ENCODE peak calls at places on chromosomes 16 and 17, in ten cellular contexts. O is DND-41, B is breast epithelium, J is endodermal cell, R is colonic mucosa, T is astrocyte of the cerebellum, E is IMR-90, G is HFF-Myc, K is GM12865, Q is pancreas. M is an unnamed sample.

GRCh38 chr17:42781639-42782401 is 1.4 kb downstream of the WNK4 start:
- DNase-seq in R (no peak), J (no peak), E (no peak), T (no peak), K (no peak), B (no peak), Q (no peak), O (no peak), G (no peak), M (peak; percentile 40)

GRCh38 chr16:90081606-90081970 is 4.5 kb upstream of the PRDM7 start:
- DNase-seq in O (no peak), R (no peak), G (no peak), J (no peak), Q (no peak), B (no peak), E (no peak), T (no peak), K (no peak), M (no peak)

GRCh38 chr16:6343157-6343556 is 989.5 kb upstream of the RBFOX1 start:
- DNase-seq in Q (no peak), J (no peak), O (no peak), G (no peak), B (no peak), K (no peak), R (no peak), E (no peak), T (no peak), M (no peak)

GRCh38 chr16:10577305-10578202 is 2.8 kb downstream of the EMP2 start:
- DNase-seq in E (no peak), R (peak; percentile 47), G (no peak), T (no peak), Q (no peak), K (no peak), B (no peak), J (peak; percentile 65), O (no peak), M (no peak)

GRCh38 chr16:72568502-72568901 is 396.5 kb upstream of the PMFBP1 start:
- DNase-seq in Q (no peak), E (no peak), B (no peak), K (no peak), J (no peak), O (no peak), R (no peak), G (no peak), T (no peak), M (no peak)

GRCh38 chr16:48596326-48596725 is 13.7 kb downstream of the N4BP1 start:
- DNase-seq in K (peak; percentile 68), R (no peak), B (no peak), Q (no peak), T (no peak), J (no peak), E (no peak), O (no peak), G (no peak), M (no peak)

GRCh38 chr16:85396879-85397871 is 215.9 kb upstream of the GSE1 start:
- DNase-seq in O (peak; percentile 55), T (no peak), Q (no peak), B (no peak), J (peak; percentile 76), K (peak; percentile 27), E (no peak), R (peak; percentile 19), G (no peak), M (no peak)

GRCh38 chr17:35146214-35146833 is 1.3 kb upstream of the UNC45B start:
- DNase-seq in J (no peak), R (no peak), O (no peak), Q (no peak), E (no peak), G (no peak), B (no peak), K (no peak), T (no peak), M (no peak)

GRCh38 chr17:49610883-49611584 is 35.4 kb downstream of the NXPH3 start:
- DNase-seq in G (no peak), R (no peak), K (no peak), E (no peak), T (no peak), O (no peak), Q (peak; percentile 42), J (no peak), B (no peak), M (no peak)

GRCh38 chr16:23255000-23255399 is 47.1 kb upstream of the SCNN1B start:
- DNase-seq in J (no peak), Q (no peak), O (no peak), K (no peak), E (no peak), T (no peak), B (no peak), R (no peak), G (no peak), M (no peak)

GRCh38 chr17:51056813-51057510 is 63.7 kb downstream of the SPAG9 start:
- DNase-seq in E (peak; percentile 93), Q (peak; percentile 21), J (peak; percentile 89), T (peak; percentile 92), G (peak; percentile 47), K (peak; percentile 77), O (peak; percentile 34), R (peak; percentile 36), B (no peak), M (no peak)

GRCh38 chr16:52074133-52074532 is 472.8 kb downstream of the TOX3 start:
- DNase-seq in O (no peak), T (no peak), G (no peak), J (no peak), E (no peak), K (no peak), Q (no peak), B (no peak), R (no peak), M (no peak)

DNA sequence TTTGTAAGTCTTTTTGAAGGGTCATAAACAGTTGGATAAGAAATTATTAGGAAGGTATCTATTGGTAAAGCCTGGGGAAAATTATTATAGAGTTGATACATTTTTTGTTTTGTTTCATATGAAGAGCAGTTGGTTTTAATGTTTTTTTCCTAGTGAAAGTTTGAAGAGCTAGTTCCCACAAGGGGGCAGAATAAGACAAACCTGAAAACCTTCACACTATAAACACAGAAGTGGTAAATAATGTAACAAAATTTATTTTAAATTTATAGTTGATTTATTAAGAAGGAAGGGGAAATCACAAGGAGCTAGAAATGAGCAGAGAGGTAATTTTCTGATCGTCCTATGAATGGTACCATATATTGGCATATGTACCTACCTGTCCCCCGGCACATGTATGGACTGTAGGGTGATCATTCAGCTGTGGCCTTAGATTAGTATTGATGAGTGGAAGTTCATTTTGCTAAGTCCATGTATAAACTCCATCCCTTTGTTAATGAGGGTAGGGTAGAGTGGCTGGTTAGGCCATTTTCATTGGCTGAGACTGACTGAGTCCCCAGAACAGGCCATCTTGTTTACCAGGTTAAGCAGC is 116.3 kb downstream of the TANC2 start:
- DNase-seq in O (no peak), E (peak; percentile 58), R (no peak), Q (no peak), K (peak; percentile 12), J (no peak), T (peak; percentile 31), G (peak; percentile 7), B (no peak), M (no peak)
- TF ChIP-seq CTCF in O (peak; percentile 48), E (peak; percentile 62), R (peak; percentile 20), Q (no peak), K (peak; percentile 22), J (peak; percentile 79), T (peak; percentile 37), G (peak; percentile 42), B (peak; percentile 27), M (no peak)

DNA sequence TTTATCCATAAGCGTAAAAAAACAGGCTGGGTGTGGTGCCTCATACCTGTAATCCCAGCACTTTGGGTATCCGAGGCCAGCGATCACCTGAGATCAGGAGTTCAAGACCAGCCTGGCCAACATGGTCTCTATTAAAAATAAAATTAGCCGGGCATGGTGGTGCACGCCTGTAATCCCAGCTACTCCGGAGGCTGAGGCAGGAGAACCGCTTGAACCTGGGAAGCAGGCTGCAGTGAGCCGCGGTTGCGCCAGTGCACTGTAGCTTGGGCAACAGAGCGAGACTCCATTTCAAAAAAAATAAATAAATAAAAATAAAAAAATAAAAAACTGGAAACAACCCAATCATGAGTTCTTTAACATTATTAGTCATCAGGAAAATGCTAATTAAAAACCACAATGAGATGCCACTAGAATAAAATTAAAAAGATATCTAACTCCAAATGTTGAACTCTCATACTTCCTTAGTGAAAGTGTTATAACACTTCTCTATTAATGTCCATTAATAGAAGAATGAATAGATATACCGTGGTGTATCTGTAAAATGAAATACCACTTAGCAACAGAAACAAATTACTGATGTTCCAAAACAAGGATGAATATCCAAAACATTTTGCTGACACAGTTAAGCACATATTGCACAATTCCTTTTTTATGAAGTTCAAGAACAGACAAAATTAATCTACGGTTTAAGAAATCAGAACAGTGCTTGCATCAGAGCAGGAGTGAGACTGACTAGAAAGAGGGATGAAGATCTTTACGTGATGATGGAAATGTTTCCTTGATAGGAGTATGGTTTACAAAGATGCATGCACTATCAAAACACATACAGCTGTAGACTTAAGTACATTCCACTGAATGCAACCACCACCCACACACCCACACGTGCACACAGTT is 13.0 kb downstream of the MPHOSPH6 start:
- DNase-seq in Q (no peak), J (no peak), E (peak; percentile 13), T (no peak), R (no peak), G (no peak), O (no peak), B (no peak), K (no peak), M (no peak)
- H3K4me3 ChIP-seq in Q (no peak overlapping the region), J (no peak overlapping the region), E (no peak overlapping the region), T (no peak overlapping the region), R (no peak overlapping the region), G (no peak overlapping the region), O (no peak overlapping the region), B (no peak overlapping the region), K (no peak overlapping the region), M (no peak overlapping the region)

DNA sequence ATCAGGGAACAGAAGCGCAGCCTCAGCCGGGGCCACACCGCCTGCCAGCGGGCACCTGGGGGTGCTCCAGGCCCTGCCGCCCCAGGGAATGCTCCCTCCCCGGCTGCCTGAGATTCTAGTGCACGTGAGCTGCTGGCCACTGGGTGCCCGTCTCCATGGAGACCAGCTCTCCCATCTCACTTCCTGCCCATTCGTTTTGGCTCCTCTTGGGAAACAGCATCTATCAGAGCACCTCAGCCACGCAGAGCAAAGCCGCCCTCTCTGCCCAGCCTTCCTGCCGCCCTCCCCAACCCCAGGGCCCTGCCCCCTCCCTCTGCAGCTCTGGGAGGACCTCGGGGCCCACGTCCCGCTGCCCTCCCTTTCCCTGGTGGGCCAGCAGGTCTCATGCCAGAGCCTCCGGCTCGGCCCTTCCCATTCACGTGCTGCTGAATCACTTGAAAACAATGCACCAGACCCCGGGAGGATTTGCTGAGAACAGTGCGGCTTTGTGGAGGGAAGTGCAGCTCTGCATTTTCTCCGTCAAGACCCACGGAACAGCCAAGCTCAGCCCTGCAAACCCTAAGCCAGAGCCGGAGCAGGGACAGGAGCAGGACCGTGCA is 19.4 kb downstream of the CEP295NL start:
- DNase-seq in O (no peak), G (peak; percentile 83), K (no peak), R (peak; percentile 53), T (peak; percentile 92), B (peak; percentile 82), Q (peak; percentile 55), E (peak; percentile 97), J (peak; percentile 92), M (peak; percentile 96)
- TF ChIP-seq CTCF in O (no peak), G (no peak), K (no peak), R (no peak), T (no peak), B (no peak), Q (no peak), E (peak; percentile 4), J (no peak), M (no peak)

DNA sequence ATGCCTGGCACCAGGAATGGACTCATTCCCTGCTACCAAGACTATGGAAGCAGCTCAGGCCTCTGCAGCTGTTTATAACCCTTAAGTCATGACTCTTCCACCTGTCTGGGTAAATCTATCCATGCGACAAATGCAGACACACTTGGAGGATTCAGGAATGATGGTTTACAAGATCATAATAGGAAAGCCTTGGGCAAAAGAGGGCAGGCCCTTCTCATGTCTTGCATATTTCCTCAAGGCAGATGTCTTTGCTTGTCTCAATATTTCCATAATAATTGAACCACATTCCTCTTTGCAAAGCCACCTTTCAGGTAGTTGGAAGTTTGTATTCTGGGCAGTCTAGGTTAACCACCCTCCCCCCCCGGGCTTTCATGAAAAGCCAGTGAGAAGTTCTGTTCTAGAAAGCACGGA is 884 bp upstream of the JPT1 start:
- DNase-seq in R (no peak), T (no peak), E (no peak), B (no peak), J (peak; percentile 65), G (no peak), O (no peak), Q (no peak), K (no peak), M (no peak)
- H3K4me3 ChIP-seq in R (no peak overlapping the region), T (no peak overlapping the region), E (no peak overlapping the region), B (peak overlapping the region; percentile 92), J (peak overlapping the region; percentile 14), G (no peak overlapping the region), O (peak overlapping the region; percentile 98), Q (no peak overlapping the region), K (no peak overlapping the region), M (no peak overlapping the region)